ENCODE peak calls at places on chromosomes 6 and 20, in eight cellular contexts. One of them, this sample, is unnamed.

GRCh38 chr20:2794202-2794748 is 6.2 kb downstream of the CPXM1 start:
- DNase-seq in breast epithelium: no peak
- DNase-seq in right cardiac atrium: no peak
- DNase-seq in Peyer's patch: no peak
- DNase-seq in uterus: no peak
- DNase-seq in PC-9: no peak
- DNase-seq in lung: no peak
- DNase-seq in testis: no peak
- DNase-seq in this sample: no peak

GRCh38 chr6:34792605-34793500 is 970 bp downstream of the BLTP3A start:
- DNase-seq in breast epithelium: peak; percentile 20
- DNase-seq in right cardiac atrium: peak; percentile 33
- DNase-seq in Peyer's patch: peak; percentile 54
- DNase-seq in uterus: peak; percentile 37
- DNase-seq in PC-9: peak; percentile 31
- DNase-seq in lung: peak; percentile 48
- DNase-seq in testis: peak; percentile 42
- DNase-seq in this sample: no peak

GRCh38 chr6:41247882-41248707 is 19.9 kb downstream of the TREML4 start:
- DNase-seq in breast epithelium: no peak
- DNase-seq in right cardiac atrium: no peak
- DNase-seq in Peyer's patch: no peak
- DNase-seq in uterus: no peak
- DNase-seq in PC-9: no peak
- DNase-seq in lung: no peak
- DNase-seq in testis: no peak
- DNase-seq in this sample: no peak

GRCh38 chr6:54784021-54784420 is 62.5 kb upstream of the FAM83B start:
- DNase-seq in breast epithelium: no peak
- DNase-seq in right cardiac atrium: no peak
- DNase-seq in Peyer's patch: no peak
- DNase-seq in uterus: no peak
- DNase-seq in PC-9: no peak
- DNase-seq in lung: no peak
- DNase-seq in testis: no peak
- DNase-seq in this sample: no peak

GRCh38 chr6:99241905-99242534 is 107.5 kb downstream of the FAXC start:
- DNase-seq in breast epithelium: no peak
- DNase-seq in right cardiac atrium: no peak
- DNase-seq in Peyer's patch: no peak
- DNase-seq in uterus: no peak
- DNase-seq in PC-9: peak; percentile 17
- DNase-seq in lung: no peak
- DNase-seq in testis: peak; percentile 32
- DNase-seq in this sample: no peak

GRCh38 chr20:8633366-8633765 is 435.5 kb upstream of the PLCB4 start:
- DNase-seq in breast epithelium: no peak
- DNase-seq in right cardiac atrium: no peak
- DNase-seq in Peyer's patch: no peak
- DNase-seq in uterus: no peak
- DNase-seq in PC-9: no peak
- DNase-seq in lung: no peak
- DNase-seq in testis: no peak
- DNase-seq in this sample: no peak

GRCh38 chr6:15894973-15895858 is 232.4 kb upstream of the DTNBP1 start:
- DNase-seq in breast epithelium: no peak
- DNase-seq in right cardiac atrium: no peak
- DNase-seq in Peyer's patch: no peak
- DNase-seq in uterus: no peak
- DNase-seq in PC-9: no peak
- DNase-seq in lung: no peak
- DNase-seq in testis: no peak
- DNase-seq in this sample: no peak

GRCh38 chr20:32031007-32031958 is 20.8 kb upstream of the HCK start:
- DNase-seq in breast epithelium: peak; percentile 56
- DNase-seq in right cardiac atrium: peak; percentile 87
- DNase-seq in Peyer's patch: peak; percentile 84
- DNase-seq in uterus: peak; percentile 65
- DNase-seq in PC-9: peak; percentile 75
- DNase-seq in lung: peak; percentile 79
- DNase-seq in testis: peak; percentile 86
- DNase-seq in this sample: peak; percentile 36

GRCh38 chr20:56257604-56258003 is 9.1 kb downstream of the MC3R start:
- DNase-seq in breast epithelium: no peak
- DNase-seq in right cardiac atrium: no peak
- DNase-seq in Peyer's patch: no peak
- DNase-seq in uterus: no peak
- DNase-seq in PC-9: no peak
- DNase-seq in lung: no peak
- DNase-seq in testis: no peak
- DNase-seq in this sample: no peak

GRCh38 chr20:56259948-56260347 is 11.4 kb downstream of the MC3R start:
- DNase-seq in breast epithelium: no peak
- DNase-seq in right cardiac atrium: no peak
- DNase-seq in Peyer's patch: no peak
- DNase-seq in uterus: no peak
- DNase-seq in PC-9: no peak
- DNase-seq in lung: no peak
- DNase-seq in testis: no peak
- DNase-seq in this sample: no peak
- H3K9me3 ChIP-seq in breast epithelium: no peaks in the 10 kb centered on the region
- H3K9me3 ChIP-seq in right cardiac atrium: no peaks in the 10 kb centered on the region
- H3K9me3 ChIP-seq in Peyer's patch: no peaks in the 10 kb centered on the region
- H3K9me3 ChIP-seq in uterus: no peaks in the 10 kb centered on the region
- H3K9me3 ChIP-seq in PC-9: no peaks in the 10 kb centered on the region
- H3K9me3 ChIP-seq in lung: no peaks in the 10 kb centered on the region
- H3K9me3 ChIP-seq in testis: no peaks in the 10 kb centered on the region
- H3K9me3 ChIP-seq in this sample: no peaks in the 10 kb centered on the region

DNA sequence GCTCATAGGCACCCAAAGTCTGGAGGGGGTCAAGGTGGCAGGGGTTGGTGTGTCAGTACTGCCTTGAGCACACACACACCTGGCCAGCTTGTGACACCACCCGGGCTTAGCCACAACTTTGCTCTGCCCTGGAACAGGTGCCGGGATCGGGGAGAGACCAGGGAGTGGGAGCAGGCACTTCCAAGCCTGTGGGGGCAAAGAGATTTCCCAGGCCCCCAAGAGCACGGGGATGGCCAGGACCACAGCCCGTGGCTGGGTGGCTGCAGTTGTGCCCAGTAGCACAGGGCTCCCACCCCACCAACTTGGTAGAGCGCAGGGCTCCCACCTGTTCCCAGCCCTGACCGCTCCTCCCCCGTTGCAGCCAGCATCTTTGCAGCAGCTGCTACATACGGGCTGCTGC is 40.4 kb downstream of the WASF1 start:
- DNase-seq in breast epithelium: no peak
- DNase-seq in right cardiac atrium: no peak
- DNase-seq in Peyer's patch: no peak
- DNase-seq in uterus: no peak
- DNase-seq in PC-9: no peak
- DNase-seq in lung: no peak
- DNase-seq in testis: no peak
- DNase-seq in this sample: no peak
- H3K9me3 ChIP-seq in breast epithelium: no peaks in the 10 kb centered on the region
- H3K9me3 ChIP-seq in right cardiac atrium: no peaks in the 10 kb centered on the region
- H3K9me3 ChIP-seq in Peyer's patch: no peaks in the 10 kb centered on the region
- H3K9me3 ChIP-seq in uterus: no peaks in the 10 kb centered on the region
- H3K9me3 ChIP-seq in PC-9: no peaks in the 10 kb centered on the region
- H3K9me3 ChIP-seq in lung: peaks cover 15% of the 10 kb centered on the region
- H3K9me3 ChIP-seq in testis: no peaks in the 10 kb centered on the region
- H3K9me3 ChIP-seq in this sample: no peaks in the 10 kb centered on the region

GRCh38 chr6:27451660-27452390 is 21.1 kb downstream of the ZNF184 start:
- DNase-seq in breast epithelium: no peak
- DNase-seq in right cardiac atrium: no peak
- DNase-seq in Peyer's patch: no peak
- DNase-seq in uterus: no peak
- DNase-seq in PC-9: no peak
- DNase-seq in lung: no peak
- DNase-seq in testis: no peak
- DNase-seq in this sample: no peak

GRCh38 chr6:27448456-27448855 is 24.4 kb downstream of the ZNF184 start:
- DNase-seq in breast epithelium: no peak
- DNase-seq in right cardiac atrium: no peak
- DNase-seq in Peyer's patch: no peak
- DNase-seq in uterus: no peak
- DNase-seq in PC-9: no peak
- DNase-seq in lung: no peak
- DNase-seq in testis: no peak
- DNase-seq in this sample: no peak

DNA sequence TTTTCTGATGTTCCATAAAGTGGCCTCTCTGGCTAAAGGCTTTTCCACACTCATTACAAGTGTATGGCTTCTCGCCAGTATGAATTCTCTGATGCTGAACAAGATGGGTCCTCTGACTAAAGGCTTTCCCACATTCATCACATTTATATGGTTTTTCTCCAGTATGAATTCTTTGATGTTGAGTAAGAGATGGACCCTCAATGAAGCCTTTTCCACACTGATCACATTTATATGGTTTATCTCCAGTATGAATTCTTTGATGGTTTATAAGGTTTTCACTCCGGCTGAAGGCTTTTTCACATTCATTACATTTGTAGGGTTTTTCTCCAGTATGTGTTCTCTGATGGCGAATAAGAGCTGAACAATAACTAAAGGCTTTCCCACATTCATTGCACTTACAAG is 20.4 kb downstream of the ZNF184 start:
- DNase-seq in breast epithelium: no peak
- DNase-seq in right cardiac atrium: no peak
- DNase-seq in Peyer's patch: no peak
- DNase-seq in uterus: no peak
- DNase-seq in PC-9: no peak
- DNase-seq in lung: no peak
- DNase-seq in testis: no peak
- DNase-seq in this sample: no peak
- H3K9me3 ChIP-seq in breast epithelium: peaks cover 83% of the 10 kb centered on the region
- H3K9me3 ChIP-seq in right cardiac atrium: peaks cover 6% of the 10 kb centered on the region
- H3K9me3 ChIP-seq in Peyer's patch: peaks cover 31% of the 10 kb centered on the region
- H3K9me3 ChIP-seq in uterus: no peaks in the 10 kb centered on the region
- H3K9me3 ChIP-seq in PC-9: peaks cover 86% of the 10 kb centered on the region
- H3K9me3 ChIP-seq in lung: peaks cover 21% of the 10 kb centered on the region
- H3K9me3 ChIP-seq in testis: no peaks in the 10 kb centered on the region
- H3K9me3 ChIP-seq in this sample: peaks cover 68% of the 10 kb centered on the region

DNA sequence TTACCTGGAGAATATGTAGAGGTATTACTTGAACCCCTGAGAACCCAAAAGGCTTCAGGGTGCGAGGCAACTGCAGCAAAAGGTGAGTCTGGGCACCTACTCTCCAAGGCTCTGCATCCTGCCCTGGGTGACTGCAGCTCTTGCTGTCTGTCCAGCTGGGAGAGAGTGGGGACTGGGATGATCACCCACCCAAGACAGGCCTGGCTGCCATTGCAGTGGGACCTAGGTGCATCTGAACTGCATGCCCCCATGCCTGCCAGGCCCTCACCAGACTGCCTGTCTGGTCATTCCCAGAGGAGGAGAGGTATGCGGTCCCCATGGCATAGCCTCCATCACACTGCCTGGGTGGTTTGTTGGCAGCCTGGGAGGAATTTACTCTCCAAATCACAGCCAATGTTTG is 563.9 kb downstream of the TFAP2A start:
- DNase-seq in breast epithelium: no peak
- DNase-seq in right cardiac atrium: no peak
- DNase-seq in Peyer's patch: no peak
- DNase-seq in uterus: no peak
- DNase-seq in PC-9: no peak
- DNase-seq in lung: no peak
- DNase-seq in testis: no peak
- DNase-seq in this sample: no peak
- H3K9me3 ChIP-seq in breast epithelium: peaks cover 51% of the 10 kb centered on the region
- H3K9me3 ChIP-seq in right cardiac atrium: peaks cover 4% of the 10 kb centered on the region
- H3K9me3 ChIP-seq in Peyer's patch: peaks cover 10% of the 10 kb centered on the region
- H3K9me3 ChIP-seq in uterus: no peaks in the 10 kb centered on the region
- H3K9me3 ChIP-seq in PC-9: no peaks in the 10 kb centered on the region
- H3K9me3 ChIP-seq in lung: peaks cover 12% of the 10 kb centered on the region
- H3K9me3 ChIP-seq in testis: no peaks in the 10 kb centered on the region
- H3K9me3 ChIP-seq in this sample: no peaks in the 10 kb centered on the region

This sample was measured in effector memory CD4-positive, alpha-beta T cell.